ENCODE peak calls at places on chromosomes 6 and 20, in six cellular contexts. One of them, this sample, is unnamed.

GRCh38 chr6:109804020-109804419 is 112.9 kb downstream of the FIG4 start:
- DNase-seq in HTR-8/SVneo: no peak
- DNase-seq in ELF-1: no peak
- DNase-seq in AG08395: no peak
- DNase-seq in RCC 7860: no peak
- DNase-seq in hippocampal formation: no peak
- DNase-seq in this sample: no peak

GRCh38 chr6:155150967-155151671 is 112.7 kb upstream of the CLDN20 start:
- DNase-seq in RCC 7860: no peak
- DNase-seq in HTR-8/SVneo: no peak
- DNase-seq in ELF-1: no peak
- DNase-seq in AG08395: no peak
- DNase-seq in hippocampal formation: no peak
- DNase-seq in this sample: no peak

GRCh38 chr20:61748376-61748775 is 317.3 kb downstream of the TAF4 start:
- DNase-seq in HTR-8/SVneo: no peak
- DNase-seq in RCC 7860: no peak
- DNase-seq in hippocampal formation: no peak
- DNase-seq in ELF-1: no peak
- DNase-seq in AG08395: peak
- DNase-seq in this sample: no peak

GRCh38 chr6:35181933-35182612 is 31.7 kb upstream of the SCUBE3 start:
- DNase-seq in hippocampal formation: no peak
- DNase-seq in ELF-1: peak
- DNase-seq in RCC 7860: peak
- DNase-seq in AG08395: peak
- DNase-seq in HTR-8/SVneo: peak
- DNase-seq in this sample: no peak

GRCh38 chr20:24462461-24463010 is 6.9 kb upstream of the SYNDIG1 start:
- DNase-seq in HTR-8/SVneo: no peak
- DNase-seq in RCC 7860: no peak
- DNase-seq in AG08395: no peak
- DNase-seq in ELF-1: no peak
- DNase-seq in hippocampal formation: peak
- DNase-seq in this sample: peak

GRCh38 chr20:1293641-1294379 is 27.7 kb downstream of the SNPH start:
- DNase-seq in RCC 7860: no peak
- DNase-seq in HTR-8/SVneo: no peak
- DNase-seq in ELF-1: no peak
- DNase-seq in AG08395: no peak
- DNase-seq in hippocampal formation: no peak
- DNase-seq in this sample: no peak

GRCh38 chr20:59669451-59669850 is 65.1 kb downstream of the PHACTR3 start:
- DNase-seq in RCC 7860: no peak
- DNase-seq in AG08395: no peak
- DNase-seq in HTR-8/SVneo: no peak
- DNase-seq in hippocampal formation: no peak
- DNase-seq in ELF-1: no peak
- DNase-seq in this sample: no peak

GRCh38 chr6:109486068-109486467 is 3.0 kb upstream of the ZBTB24 start:
- DNase-seq in RCC 7860: peak
- DNase-seq in hippocampal formation: no peak
- DNase-seq in AG08395: no peak
- DNase-seq in HTR-8/SVneo: no peak
- DNase-seq in ELF-1: no peak
- DNase-seq in this sample: no peak

GRCh38 chr6:163414367-163415175 is at the start of gene QKI:
- DNase-seq in hippocampal formation: peak
- DNase-seq in RCC 7860: peak
- DNase-seq in ELF-1: peak
- DNase-seq in AG08395: peak
- DNase-seq in HTR-8/SVneo: no peak
- DNase-seq in this sample: peak

GRCh38 chr6:106924699-106925523 is 49.6 kb downstream of the CD24 start:
- DNase-seq in AG08395: no peak
- DNase-seq in RCC 7860: no peak
- DNase-seq in ELF-1: no peak
- DNase-seq in HTR-8/SVneo: no peak
- DNase-seq in hippocampal formation: no peak
- DNase-seq in this sample: no peak

GRCh38 chr6:70312165-70312564 is 9.3 kb upstream of the COL9A1 start:
- DNase-seq in hippocampal formation: no peak
- DNase-seq in HTR-8/SVneo: no peak
- DNase-seq in AG08395: peak
- DNase-seq in RCC 7860: peak
- DNase-seq in ELF-1: peak
- DNase-seq in this sample: no peak

GRCh38 chr6:158803733-158804143 is 15.4 kb downstream of the EZR start:
- DNase-seq in HTR-8/SVneo: no peak
- DNase-seq in AG08395: peak
- DNase-seq in hippocampal formation: no peak
- DNase-seq in RCC 7860: no peak
- DNase-seq in ELF-1: peak
- DNase-seq in this sample: no peak

GRCh38 chr6:75368151-75368779 is 83.7 kb upstream of the TMEM30A start:
- DNase-seq in RCC 7860: peak
- DNase-seq in AG08395: no peak
- DNase-seq in ELF-1: peak
- DNase-seq in hippocampal formation: no peak
- DNase-seq in HTR-8/SVneo: peak
- DNase-seq in this sample: no peak

GRCh38 chr6:34272022-34272926 is 23.5 kb upstream of the SMIM29 start:
- DNase-seq in ELF-1: peak
- DNase-seq in HTR-8/SVneo: no peak
- DNase-seq in AG08395: no peak
- DNase-seq in hippocampal formation: no peak
- DNase-seq in RCC 7860: no peak
- DNase-seq in this sample: no peak

GRCh38 chr20:57124800-57125399 is 141.5 kb downstream of the BMP7 start:
- DNase-seq in ELF-1: no peak
- DNase-seq in hippocampal formation: no peak
- DNase-seq in AG08395: no peak
- DNase-seq in HTR-8/SVneo: no peak
- DNase-seq in RCC 7860: no peak
- DNase-seq in this sample: no peak

GRCh38 chr6:17584241-17584803 is 15.8 kb upstream of the FAM8A1 start:
- DNase-seq in AG08395: peak
- DNase-seq in HTR-8/SVneo: peak
- DNase-seq in ELF-1: peak
- DNase-seq in hippocampal formation: peak
- DNase-seq in RCC 7860: peak
- DNase-seq in this sample: no peak

GRCh38 chr20:47181056-47181862 is 175.2 kb downstream of the ZMYND8 start:
- DNase-seq in AG08395: peak
- DNase-seq in hippocampal formation: no peak
- DNase-seq in ELF-1: peak
- DNase-seq in HTR-8/SVneo: peak
- DNase-seq in RCC 7860: peak
- DNase-seq in this sample: no peak

GRCh38 chr6:81476881-81477280 is 275.6 kb downstream of the TENT5A start:
- DNase-seq in RCC 7860: no peak
- DNase-seq in ELF-1: no peak
- DNase-seq in AG08395: peak
- DNase-seq in HTR-8/SVneo: no peak
- DNase-seq in hippocampal formation: no peak
- DNase-seq in this sample: no peak

GRCh38 chr6:111784423-111784822 is 88.8 kb downstream of the FYN start:
- DNase-seq in RCC 7860: no peak
- DNase-seq in HTR-8/SVneo: no peak
- DNase-seq in AG08395: no peak
- DNase-seq in ELF-1: no peak
- DNase-seq in hippocampal formation: no peak
- DNase-seq in this sample: no peak

GRCh38 chr6:33406161-33406560 is 4.7 kb upstream of the PHF1 start:
- DNase-seq in RCC 7860: no peak
- DNase-seq in AG08395: no peak
- DNase-seq in HTR-8/SVneo: no peak
- DNase-seq in hippocampal formation: no peak
- DNase-seq in ELF-1: no peak
- DNase-seq in this sample: no peak

GRCh38 chr6:100382767-100383195 is 81.9 kb downstream of the SIM1 start:
- DNase-seq in RCC 7860: no peak
- DNase-seq in AG08395: no peak
- DNase-seq in ELF-1: no peak
- DNase-seq in HTR-8/SVneo: no peak
- DNase-seq in hippocampal formation: no peak
- DNase-seq in this sample: no peak

GRCh38 chr6:3287308-3287707 is 28.6 kb downstream of the PSMG4 start:
- DNase-seq in hippocampal formation: no peak
- DNase-seq in HTR-8/SVneo: no peak
- DNase-seq in AG08395: no peak
- DNase-seq in RCC 7860: no peak
- DNase-seq in ELF-1: no peak
- DNase-seq in this sample: no peak

GRCh38 chr6:131740161-131740560 is 29.3 kb upstream of the CTAGE9 start:
- DNase-seq in AG08395: peak
- DNase-seq in RCC 7860: no peak
- DNase-seq in ELF-1: no peak
- DNase-seq in HTR-8/SVneo: no peak
- DNase-seq in hippocampal formation: no peak
- DNase-seq in this sample: no peak

GRCh38 chr20:21006611-21007010 is 99.5 kb downstream of the LINC00237 start:
- DNase-seq in RCC 7860: peak
- DNase-seq in AG08395: no peak
- DNase-seq in hippocampal formation: no peak
- DNase-seq in ELF-1: no peak
- DNase-seq in HTR-8/SVneo: no peak
- DNase-seq in this sample: no peak

GRCh38 chr20:50381771-50382593 is 128.2 kb upstream of the PTPN1 start:
- DNase-seq in ELF-1: no peak
- DNase-seq in hippocampal formation: no peak
- DNase-seq in HTR-8/SVneo: no peak
- DNase-seq in AG08395: no peak
- DNase-seq in RCC 7860: no peak
- DNase-seq in this sample: no peak

GRCh38 chr6:139547082-139547776 is 172.8 kb upstream of the CITED2 start:
- DNase-seq in hippocampal formation: no peak
- DNase-seq in ELF-1: no peak
- DNase-seq in AG08395: no peak
- DNase-seq in HTR-8/SVneo: no peak
- DNase-seq in RCC 7860: no peak
- DNase-seq in this sample: no peak

GRCh38 chr6:160121981-160122380 is 366 bp downstream of the SLC22A1 start:
- DNase-seq in RCC 7860: no peak
- DNase-seq in HTR-8/SVneo: no peak
- DNase-seq in hippocampal formation: no peak
- DNase-seq in AG08395: no peak
- DNase-seq in ELF-1: no peak
- DNase-seq in this sample: no peak